ENCODE peak calls at places on chromosome 2, in eight cellular contexts. H, A, R, I, D, N, L and P are unnamed samples.

GRCh38 chr2:102027703-102028059 is 35.9 kb downstream of the IL1R2 start:
- DNase-seq in H (no peak), A (no peak), R (no peak), I (no peak), D (no peak), N (no peak), L (no peak), P (no peak)

GRCh38 chr2:6863792-6864191 is 1.9 kb downstream of the CMPK2 start:
- DNase-seq in H (no peak), A (no peak), R (no peak), I (no peak), D (peak; percentile 85), N (no peak), L (no peak), P (no peak)

GRCh38 chr2:197599285-197599965 is 76.0 kb downstream of the RFTN2 start:
- DNase-seq in H (no peak), A (no peak), R (no peak), I (peak; percentile 6), D (peak; percentile 33), N (peak; percentile 28), L (peak; percentile 58), P (peak; percentile 9)

GRCh38 chr2:134771313-134771801 is 52.6 kb upstream of the TMEM163 start:
- DNase-seq in H (no peak), A (no peak), R (no peak), I (no peak), D (no peak), N (no peak), L (no peak), P (no peak)

GRCh38 chr2:102839668-102840388 is 78.0 kb downstream of the TMEM182 start:
- DNase-seq in H (peak; percentile 25), A (peak; percentile 37), R (no peak), I (peak; percentile 28), D (peak; percentile 18), N (peak; percentile 23), L (peak; percentile 33), P (peak; percentile 30)

GRCh38 chr2:65880451-65880850 is 448.1 kb upstream of the SPRED2 start:
- DNase-seq in H (no peak), A (no peak), R (no peak), I (no peak), D (no peak), N (no peak), L (peak; percentile 25), P (no peak)

GRCh38 chr2:43269074-43269572 is 42.7 kb upstream of the ZFP36L2 start:
- DNase-seq in H (no peak), A (no peak), R (peak; percentile 52), I (peak; percentile 97), D (peak; percentile 79), N (no peak), L (peak; percentile 94), P (peak; percentile 97)

GRCh38 chr2:105134076-105134475 is 96.2 kb downstream of the MRPS9 start:
- DNase-seq in H (no peak), A (no peak), R (no peak), I (no peak), D (no peak), N (no peak), L (peak; percentile 30), P (no peak)

DNA sequence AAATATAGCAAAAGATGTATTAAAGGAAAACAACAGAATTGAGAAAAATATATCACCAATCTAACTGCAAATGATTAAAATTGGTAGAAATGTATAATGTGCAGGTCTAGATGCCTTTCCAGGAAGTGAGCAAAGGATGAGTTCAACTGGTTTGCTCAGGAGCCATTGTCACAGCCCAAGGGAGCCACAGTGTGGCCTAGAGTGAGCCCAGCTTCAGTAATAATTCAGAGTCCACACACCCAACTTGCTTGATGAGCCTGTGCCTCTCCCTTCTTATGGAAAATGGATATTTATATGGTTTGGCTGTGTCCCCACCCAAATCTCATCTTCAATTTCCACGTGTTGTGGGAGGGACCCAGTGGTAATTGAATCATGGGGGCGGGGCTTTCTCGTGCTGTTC is 92.2 kb upstream of the ASAP2 start:
- DNase-seq in H (no peak), A (no peak), R (no peak), I (no peak), D (no peak), N (no peak), L (no peak), P (no peak)
- TF ChIP-seq CTCF in H (no peak), A (no peak), R (no peak), I (peak; percentile 27), D (no peak), N (no peak), L (no peak), P (no peak)

GRCh38 chr2:26983746-26984145 is 13.3 kb downstream of the MAPRE3 start:
- DNase-seq in H (no peak), A (no peak), R (no peak), I (no peak), D (no peak), N (no peak), L (no peak), P (no peak)

GRCh38 chr2:26980971-26981370 is 10.5 kb downstream of the MAPRE3 start:
- DNase-seq in H (no peak), A (no peak), R (no peak), I (no peak), D (no peak), N (no peak), L (no peak), P (no peak)

GRCh38 chr2:26985807-26986206 is 15.4 kb downstream of the MAPRE3 start:
- DNase-seq in H (no peak), A (no peak), R (no peak), I (no peak), D (no peak), N (no peak), L (no peak), P (no peak)

GRCh38 chr2:26979761-26980160 is 9.3 kb downstream of the MAPRE3 start:
- DNase-seq in H (no peak), A (no peak), R (no peak), I (no peak), D (no peak), N (no peak), L (no peak), P (no peak)

GRCh38 chr2:26982102-26982742 is 11.8 kb downstream of the MAPRE3 start:
- DNase-seq in H (no peak), A (peak; percentile 23), R (no peak), I (peak; percentile 22), D (peak; percentile 80), N (peak; percentile 19), L (no peak), P (no peak)
- TF ChIP-seq CTCF in H (peak; percentile 46), A (peak; percentile 51), R (no peak), I (peak; percentile 54), D (peak; percentile 45), N (peak; percentile 36), L (peak; percentile 14), P (peak; percentile 39)

GRCh38 chr2:19901458-19902271 is at the start of gene TTC32:
- DNase-seq in H (peak; percentile 94), A (peak; percentile 87), R (peak; percentile 75), I (peak; percentile 94), D (peak; percentile 95), N (peak; percentile 93), L (peak; percentile 94), P (peak; percentile 93)
- TF ChIP-seq CTCF in H (no peak), A (no peak), R (peak; percentile 9), I (no peak), D (no peak), N (no peak), L (no peak), P (no peak)

DNA sequence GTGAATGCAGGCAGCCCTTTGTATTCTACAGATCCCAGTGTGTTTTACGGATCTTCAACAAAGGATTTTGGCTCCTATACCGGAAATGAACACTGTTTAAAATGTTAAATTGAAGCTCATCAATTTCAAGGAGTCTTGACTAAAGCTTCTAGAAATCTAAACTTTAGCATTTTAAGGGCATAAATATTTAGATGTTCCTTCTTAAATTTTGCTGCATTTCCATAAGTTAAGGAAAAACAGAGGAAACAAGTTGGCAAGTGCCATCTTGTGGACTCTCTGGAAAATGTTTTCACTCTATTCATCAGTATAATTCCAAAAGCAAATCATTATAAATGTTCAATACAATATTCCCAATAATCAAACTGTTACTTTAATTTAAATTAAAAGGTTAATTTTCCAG is 19.6 kb downstream of the CHN1 start:
- DNase-seq in H (no peak), A (no peak), R (no peak), I (no peak), D (no peak), N (no peak), L (peak; percentile 60), P (peak; percentile 33)
- TF ChIP-seq CTCF in H (peak; percentile 66), A (peak; percentile 56), R (peak; percentile 39), I (peak; percentile 47), D (peak; percentile 50), N (no peak), L (peak; percentile 73), P (peak; percentile 88)

GRCh38 chr2:111653103-111653624 is 230.8 kb downstream of the ANAPC1 start:
- DNase-seq in H (no peak), A (no peak), R (no peak), I (no peak), D (no peak), N (no peak), L (no peak), P (no peak)
- TF ChIP-seq CTCF in H (no peak), A (no peak), R (no peak), I (no peak), D (no peak), N (no peak), L (no peak), P (no peak)

GRCh38 chr2:162317058-162317742 is 1.3 kb downstream of the IFIH1 start:
- DNase-seq in H (no peak), A (no peak), R (no peak), I (no peak), D (no peak), N (no peak), L (no peak), P (no peak)

GRCh38 chr2:162317910-162318279 is 589 bp downstream of the IFIH1 start:
- DNase-seq in H (no peak), A (no peak), R (no peak), I (peak; percentile 5), D (no peak), N (peak; percentile 19), L (peak; percentile 14), P (peak; percentile 8)

GRCh38 chr2:162316590-162316989 is 1.9 kb downstream of the IFIH1 start:
- DNase-seq in H (no peak), A (no peak), R (no peak), I (no peak), D (no peak), N (no peak), L (no peak), P (no peak)

GRCh38 chr2:162312853-162313252 is 5.6 kb downstream of the IFIH1 start:
- DNase-seq in H (no peak), A (no peak), R (no peak), I (no peak), D (no peak), N (no peak), L (no peak), P (no peak)

GRCh38 chr2:162318280-162319222 is at the start of gene IFIH1:
- DNase-seq in H (peak; percentile 71), A (peak; percentile 47), R (peak; percentile 34), I (peak; percentile 89), D (no peak), N (peak; percentile 64), L (peak; percentile 83), P (peak; percentile 76)
- TF ChIP-seq CTCF in H (peak; percentile 58), A (peak; percentile 43), R (peak; percentile 58), I (peak; percentile 62), D (no peak), N (no peak), L (peak; percentile 57), P (peak; percentile 61)

GRCh38 chr2:85435986-85436835 is 17.7 kb downstream of the SH2D6 start:
- DNase-seq in H (no peak), A (no peak), R (no peak), I (no peak), D (no peak), N (no peak), L (no peak), P (no peak)
- TF ChIP-seq CTCF in H (no peak), A (peak; percentile 32), R (no peak), I (no peak), D (no peak), N (no peak), L (no peak), P (peak; percentile 17)